ENCODE peak calls at places on chromosomes 3 and 15, in five cellular contexts. J, W, M, X and N are unnamed samples.

GRCh38 chr3:178392553-178392952 is 143.7 kb upstream of the KCNMB2 start:
- DNase-seq in X (no peak), W (no peak), J (no peak), M (no peak), N (no peak)

GRCh38 chr3:57130426-57131209 is 34.5 kb downstream of the IL17RD start:
- DNase-seq in J (no peak), W (peak), M (no peak), X (peak), N (no peak)

GRCh38 chr3:140630866-140631265 is 47.0 kb upstream of the TRIM42 start:
- DNase-seq in W (no peak), X (no peak), J (no peak), M (no peak), N (no peak)

GRCh38 chr3:172159962-172160538 is 120.7 kb downstream of the FNDC3B start:
- DNase-seq in X (no peak), J (no peak), W (no peak), M (no peak), N (no peak)

GRCh38 chr3:74861211-74861610 is 246.8 kb upstream of the CNTN3 start:
- DNase-seq in W (no peak), X (no peak), M (no peak), J (no peak), N (no peak)

GRCh38 chr3:69411331-69411730 is 25.4 kb upstream of the FRMD4B start:
- DNase-seq in J (no peak), W (no peak), X (no peak), M (no peak), N (no peak)

GRCh38 chr3:58962040-58962651 is 87.7 kb downstream of the CFAP20DC start:
- DNase-seq in M (no peak), J (no peak), W (no peak), X (no peak), N (no peak)

GRCh38 chr3:122091602-122092006 is 36.4 kb downstream of the CD86 start:
- DNase-seq in M (no peak), X (no peak), W (no peak), J (no peak), N (no peak)

GRCh38 chr3:148289159-148289558 is 408.5 kb upstream of the AGTR1 start:
- DNase-seq in M (no peak), X (no peak), W (no peak), J (no peak), N (no peak)

GRCh38 chr3:41975421-41976103 is 13.7 kb upstream of the ULK4 start:
- DNase-seq in J (no peak), W (no peak), X (no peak), M (no peak), N (no peak)

GRCh38 chr3:46710229-46710628 is 7.4 kb downstream of the PRSS50 start:
- DNase-seq in M (no peak), W (peak), X (no peak), J (no peak), N (no peak)

GRCh38 chr3:13542142-13542541 is 6.8 kb upstream of the FBLN2 start:
- DNase-seq in W (no peak), J (no peak), M (no peak), X (no peak), N (no peak)

GRCh38 chr3:193030276-193030675 is 112.6 kb upstream of the MB21D2 start:
- DNase-seq in X (no peak), M (no peak), W (no peak), J (no peak), N (no peak)

GRCh38 chr15:70833897-70834765 is 19.8 kb downstream of the LARP6 start:
- DNase-seq in X (no peak), M (no peak), J (peak), W (no peak), N (no peak)

GRCh38 chr3:99783009-99783573 is 34.6 kb upstream of the CMSS1 start:
- DNase-seq in W (no peak), M (no peak), X (no peak), J (no peak), N (peak)

GRCh38 chr3:46454209-46454595 is 10.5 kb downstream of the LTF start:
- DNase-seq in J (no peak), M (no peak), W (no peak), X (no peak), N (no peak)

GRCh38 chr3:36837089-36837488 is 72.7 kb upstream of the DCLK3 start:
- DNase-seq in X (no peak), J (no peak), W (no peak), M (no peak), N (peak)

GRCh38 chr3:99845335-99845734 is 27.7 kb downstream of the CMSS1 start:
- DNase-seq in X (no peak), M (no peak), J (no peak), W (no peak), N (no peak)

GRCh38 chr3:108835101-108835500 is 12.5 kb downstream of the TRAT1 start:
- DNase-seq in W (no peak), J (no peak), X (no peak), M (no peak), N (no peak)

GRCh38 chr3:98778383-98778782 is 15.2 kb downstream of the ST3GAL6 start:
- DNase-seq in W (no peak), M (no peak), X (no peak), J (no peak), N (no peak)

GRCh38 chr3:15269091-15269989 is 63.0 kb downstream of the SH3BP5 start:
- DNase-seq in W (peak), M (peak), J (peak), X (peak), N (peak)

GRCh38 chr15:75640483-75641175 is 605 bp upstream of the IMP3 start:
- DNase-seq in J (peak), W (no peak), M (no peak), X (no peak), N (peak)

GRCh38 chr15:72058590-72058989 is 59.4 kb downstream of the MYO9A start:
- DNase-seq in M (no peak), X (no peak), W (no peak), J (no peak), N (no peak)

GRCh38 chr15:57237282-57237642 is 139.0 kb upstream of the CGNL1 start:
- DNase-seq in W (no peak), J (no peak), X (no peak), M (no peak), N (no peak)

GRCh38 chr15:77415450-77416448 is 4.2 kb downstream of the PEAK1 start:
- DNase-seq in W (no peak), M (no peak), X (no peak), J (no peak), N (no peak)

GRCh38 chr3:120162400-120162799 is 68.2 kb upstream of the GSK3B start:
- DNase-seq in J (no peak), X (no peak), W (no peak), M (no peak), N (no peak)

GRCh38 chr3:169662215-169663070 is 1.1 kb downstream of the MECOM start:
- DNase-seq in J (peak), W (peak), M (no peak), X (peak), N (peak)

GRCh38 chr3:193968575-193968974 is 167.4 kb upstream of the HES1 start:
- DNase-seq in X (no peak), M (no peak), J (no peak), W (no peak), N (no peak)

GRCh38 chr3:195219351-195220045 is 51.5 kb downstream of the XXYLT1 start:
- DNase-seq in X (no peak), J (no peak), W (peak), M (no peak), N (no peak)

GRCh38 chr15:89958107-89958805 is 42.9 kb upstream of the ZNF710 start:
- DNase-seq in J (peak), M (no peak), X (no peak), W (peak), N (no peak)

GRCh38 chr3:126548556-126549466 is 9.9 kb downstream of the C3orf22 start:
- DNase-seq in J (no peak), W (peak), X (peak), M (no peak), N (no peak)